ENCODE peak calls at places on chromosomes 1 and 21, in five cellular contexts. E is CD8-positive, alpha-beta T cell; T is tibial artery; K is CD4-positive, alpha-beta memory T cell; Q is H1. V is an unnamed sample. For H3K4me1, the result is how much of the 10 kb centered on the place peaks cover.

GRCh38 chr1:205003358-205004145 is 39.5 kb upstream of the CNTN2 start:
- DNase-seq in E (no peak), T (no peak), K (no peak), Q (no peak), V (peak)

GRCh38 chr1:156912861-156913808 is 7.3 kb upstream of the LRRC71 start:
- DNase-seq in E (no peak), T (no peak), K (no peak), Q (peak), V (no peak)

GRCh38 chr1:58011978-58012377 is 534.5 kb downstream of the OMA1 start:
- DNase-seq in E (no peak), T (no peak), K (no peak), Q (no peak), V (no peak)

GRCh38 chr21:27839512-27840115 is 872.7 kb upstream of the ADAMTS5 start:
- DNase-seq in E (no peak), T (no peak), K (no peak), Q (no peak), V (no peak)

GRCh38 chr1:31745071-31745897 is 18.9 kb downstream of the ADGRB2 start:
- DNase-seq in E (no peak), T (peak), K (peak), Q (peak), V (peak)

GRCh38 chr1:160214481-160215140 is 9.4 kb downstream of the PEA15 start:
- DNase-seq in E (no peak), T (no peak), K (no peak), Q (no peak), V (no peak)

GRCh38 chr1:38061290-38061689 is 14.7 kb upstream of the POU3F1 start:
- DNase-seq in E (no peak), T (no peak), K (no peak), Q (no peak), V (no peak)

GRCh38 chr1:204725821-204726448 is 40.4 kb upstream of the LRRN2 start:
- DNase-seq in E (no peak), T (no peak), K (no peak), Q (peak), V (no peak)

GRCh38 chr1:33686551-33686950 is 177.3 kb upstream of the HMGB4 start:
- DNase-seq in E (no peak), T (no peak), K (no peak), Q (no peak), V (no peak)

GRCh38 chr1:56830052-56830451 is 10.8 kb upstream of the FYB2 start:
- DNase-seq in E (no peak), T (no peak), K (no peak), Q (no peak), V (no peak)

GRCh38 chr1:198340139-198340538 is 183.3 kb downstream of the NEK7 start:
- DNase-seq in E (no peak), T (no peak), K (no peak), Q (no peak), V (no peak)

GRCh38 chr1:107830546-107830945 is 134.4 kb downstream of the VAV3 start:
- DNase-seq in E (no peak), T (no peak), K (no peak), Q (no peak), V (no peak)

GRCh38 chr1:168235548-168235885 is 9.7 kb downstream of the SFT2D2 start:
- DNase-seq in E (no peak), T (no peak), K (no peak), Q (no peak), V (no peak)

GRCh38 chr1:244599937-244600350 is 53.0 kb upstream of the DESI2 start:
- DNase-seq in E (no peak), T (no peak), K (peak), Q (no peak), V (no peak)

GRCh38 chr1:178031856-178032320 is 62.0 kb upstream of the RASAL2 start:
- DNase-seq in E (no peak), T (peak), K (no peak), Q (peak), V (peak)

GRCh38 chr1:112509005-112509659 is 367 bp downstream of the WNT2B start:
- DNase-seq in E (peak), T (no peak), K (peak), Q (peak), V (no peak)

GRCh38 chr1:112507896-112508241 is 896 bp upstream of the WNT2B start:
- DNase-seq in E (no peak), T (no peak), K (no peak), Q (peak), V (peak)

GRCh38 chr1:112508242-112509004 is at the start of gene WNT2B:
- DNase-seq in E (peak), T (no peak), K (peak), Q (peak), V (peak)

GRCh38 chr1:112510340-112510739 is 1.6 kb downstream of the WNT2B start:
- DNase-seq in E (no peak), T (no peak), K (no peak), Q (no peak), V (no peak)

GRCh38 chr1:112509660-112510178 is 954 bp downstream of the WNT2B start:
- DNase-seq in E (no peak), T (no peak), K (no peak), Q (no peak), V (no peak)
- H3K4me3 ChIP-seq in E (no peak), T (no peak), K (no peak), Q (peak), V (no peak)

GRCh38 chr1:203288351-203288894 is 16.9 kb upstream of the BTG2 start:
- DNase-seq in E (no peak), T (no peak), K (no peak), Q (no peak), V (no peak)
- H3K4me1 ChIP-seq in E (half or more), T (half or more), K (half or more), Q (under half), V (under half)

DNA sequence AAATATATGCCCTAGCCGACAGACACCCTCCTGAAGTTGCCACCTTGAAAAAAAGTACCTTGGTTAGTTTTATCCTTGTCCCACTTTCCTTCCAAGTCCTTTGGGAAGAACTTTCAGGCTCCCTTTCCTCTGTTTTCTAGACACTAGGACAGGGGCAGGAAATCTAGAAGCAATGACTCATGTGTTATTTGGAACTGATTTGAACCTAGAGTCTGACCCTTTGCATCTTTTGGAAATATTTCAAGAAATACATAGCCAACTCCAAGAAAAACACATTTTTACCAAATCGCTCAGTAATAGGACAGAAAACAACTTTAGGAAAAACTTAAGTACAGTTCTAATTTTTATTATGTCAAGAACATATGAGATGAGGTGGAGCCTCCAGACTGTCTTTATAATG is 292.3 kb downstream of the PTBP2 start:
- DNase-seq in E (no peak), T (no peak), K (no peak), Q (no peak), V (no peak)
- H3K4me3 ChIP-seq in E (no peak), T (no peak), K (no peak), Q (no peak), V (no peak)

GRCh38 chr1:21385022-21385421 is 54.9 kb upstream of the NBPF3 start:
- DNase-seq in E (no peak), T (no peak), K (no peak), Q (no peak), V (no peak)

GRCh38 chr1:21379571-21379970 is 60.4 kb upstream of the NBPF3 start:
- DNase-seq in E (no peak), T (no peak), K (no peak), Q (no peak), V (no peak)

GRCh38 chr1:21384620-21385019 is 55.3 kb upstream of the NBPF3 start:
- DNase-seq in E (no peak), T (no peak), K (no peak), Q (no peak), V (no peak)

GRCh38 chr1:21381354-21381753 is 58.6 kb upstream of the NBPF3 start:
- DNase-seq in E (no peak), T (no peak), K (no peak), Q (no peak), V (no peak)

DNA sequence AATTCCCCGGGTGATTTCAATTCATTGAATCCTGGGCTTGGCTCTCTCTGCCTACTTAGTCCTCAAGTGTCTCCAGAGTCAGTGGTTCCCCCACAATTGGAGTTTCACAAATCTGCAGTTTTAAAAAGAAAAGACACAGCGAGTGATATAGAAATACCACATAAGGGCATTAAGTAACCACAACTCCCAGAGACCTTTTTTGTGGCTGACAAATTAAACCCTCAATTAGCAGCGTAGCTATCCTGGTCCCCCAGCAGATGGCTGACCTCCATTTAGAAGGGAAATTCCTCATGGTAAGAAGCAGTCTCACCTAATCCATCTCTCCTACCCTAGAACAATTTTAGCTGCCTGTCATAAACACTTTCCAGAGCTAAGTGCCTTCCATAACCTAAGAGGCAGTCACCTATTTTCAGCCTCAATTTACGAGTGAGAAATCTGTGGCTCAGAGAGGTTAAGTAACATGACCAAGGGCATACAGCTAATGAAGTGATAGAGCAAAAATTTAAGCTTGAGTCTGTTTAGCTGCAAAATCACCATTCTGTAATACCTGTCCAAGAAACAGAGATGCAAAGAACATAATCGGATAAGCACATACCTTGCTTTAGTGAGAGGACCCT is 56.0 kb upstream of the NBPF3 start:
- DNase-seq in E (no peak), T (no peak), K (no peak), Q (no peak), V (no peak)
- H3K4me1 ChIP-seq in E (under half), T (under half), K (under half), Q (under half), V (under half)

GRCh38 chr1:181486098-181486420 is 2.7 kb downstream of the CACNA1E start:
- DNase-seq in E (no peak), T (no peak), K (no peak), Q (no peak), V (no peak)
- H3K4me3 ChIP-seq in E (no peak), T (no peak), K (no peak), Q (peak), V (no peak)